ENCODE peak calls at places on chromosomes 3 and 15, in six cellular contexts. F is stimulated activated CD8-positive, alpha-beta memory T cell treated with anti-CD3 and anti-CD28 coated beads, Interleukin-7, amount 100 ng/mL, for 1 hour; B is tibial artery; H is AG10803; A is heart right ventricle; O is omental fat pad. G is an unnamed sample.

GRCh38 chr3:15324335-15324734 is 8.1 kb downstream of the SH3BP5 start:
- DNase-seq in F (no peak), B (no peak), H (peak; percentile 45), A (peak; percentile 38), O (no peak), G (peak; percentile 75)

GRCh38 chr3:195247863-195248189 is 23.1 kb downstream of the XXYLT1 start:
- DNase-seq in F (no peak), B (peak; percentile 19), H (no peak), A (no peak), O (no peak), G (no peak)

GRCh38 chr15:69697913-69698312 is 245.3 kb downstream of the RPLP1 start:
- DNase-seq in F (no peak), B (no peak), H (no peak), A (peak; percentile 14), O (no peak), G (no peak)

GRCh38 chr15:96619171-96619570 is 288.7 kb downstream of the NR2F2 start:
- DNase-seq in F (no peak), B (no peak), H (no peak), A (no peak), O (no peak), G (no peak)

GRCh38 chr3:10196389-10197052 is 31.8 kb downstream of the IRAK2 start:
- DNase-seq in F (no peak), B (no peak), H (peak; percentile 36), A (no peak), O (no peak), G (no peak)

GRCh38 chr3:45515999-45516804 is 78.3 kb upstream of the LIMD1 start:
- DNase-seq in F (no peak), B (no peak), H (no peak), A (no peak), O (no peak), G (no peak)

GRCh38 chr3:11907667-11908660 is 61.3 kb upstream of the TAMM41 start:
- DNase-seq in F (no peak), B (no peak), H (peak; percentile 5), A (no peak), O (no peak), G (no peak)

GRCh38 chr3:12451960-12452359 is 32.3 kb upstream of the TSEN2 start:
- DNase-seq in F (no peak), B (peak; percentile 4), H (no peak), A (no peak), O (no peak), G (no peak)

GRCh38 chr3:124582196-124582595 is 148.1 kb upstream of the UMPS start:
- DNase-seq in F (no peak), B (no peak), H (no peak), A (no peak), O (no peak), G (no peak)

GRCh38 chr3:191141728-191142127 is 57.3 kb upstream of the OSTN start:
- DNase-seq in F (no peak), B (no peak), H (peak; percentile 76), A (no peak), O (no peak), G (no peak)

GRCh38 chr3:194271459-194272035 is 79.6 kb downstream of the CPN2 start:
- DNase-seq in F (no peak), B (no peak), H (no peak), A (no peak), O (peak; percentile 17), G (no peak)

GRCh38 chr15:73560501-73561117 is 72.6 kb downstream of the NPTN start:
- DNase-seq in F (no peak), B (no peak), H (peak; percentile 70), A (peak; percentile 36), O (no peak), G (no peak)

GRCh38 chr3:11689749-11690148 is 46.0 kb upstream of the VGLL4 start:
- DNase-seq in F (no peak), B (no peak), H (no peak), A (no peak), O (no peak), G (no peak)